ENCODE peak calls at places on chromosome 3, in nine cellular contexts. I is T47D, G is HTR-8/SVneo, E is RCC 7860, H is COLO829, S is NCI-H1105 treated with DMSO at 0.1 percent for 48 hours, C is progenitor cell of endocrine pancreas, X is right cardiac atrium, F is NCI-H1417. T is an unnamed sample.
A peak's percentile ranks its signal among the peaks of the same experiment; 100 is the strongest.

GRCh38 chr3:81666502-81667121 is 94.8 kb downstream of the GBE1 start:
- DNase-seq in I (peak; percentile 1), G (peak; percentile 14), E (peak; percentile 8), H (peak; percentile 41), S (no peak), C (no peak), X (no peak), F (no peak), T (no peak)

GRCh38 chr3:42229942-42230688 is 35.9 kb downstream of the CCK start:
- DNase-seq in I (peak; percentile 60), G (peak; percentile 65), E (peak; percentile 37), H (peak; percentile 84), S (no peak), C (no peak), X (no peak), F (peak; percentile 2), T (no peak)

GRCh38 chr3:113717818-113718217 is 21.4 kb upstream of the USF3 start:
- DNase-seq in I (no peak), G (no peak), E (no peak), H (no peak), S (no peak), C (no peak), X (no peak), F (no peak), T (no peak)

GRCh38 chr3:194941360-194941955 is 255.8 kb downstream of the FAM43A start:
- DNase-seq in I (no peak), G (no peak), E (no peak), H (no peak), S (no peak), C (no peak), X (no peak), F (no peak), T (no peak)

GRCh38 chr3:193087336-193087735 is 153.7 kb upstream of the PLAAT1 start:
- DNase-seq in I (no peak), G (no peak), E (no peak), H (no peak), S (no peak), C (no peak), X (no peak), F (no peak), T (no peak)

GRCh38 chr3:111068574-111068973 is 3.0 kb upstream of the NECTIN3 start:
- DNase-seq in I (no peak), G (no peak), E (no peak), H (no peak), S (peak; percentile 12), C (no peak), X (no peak), F (no peak), T (no peak)

GRCh38 chr3:13707456-13707855 is 158.5 kb downstream of the FBLN2 start:
- DNase-seq in I (no peak), G (no peak), E (no peak), H (no peak), S (no peak), C (peak; percentile 3), X (no peak), F (no peak), T (no peak)

GRCh38 chr3:139106013-139106932 is 61.6 kb upstream of the PRR23C start:
- DNase-seq in I (no peak), G (no peak), E (no peak), H (no peak), S (no peak), C (no peak), X (no peak), F (no peak), T (no peak)

GRCh38 chr3:72767927-72768880 is 80.0 kb downstream of the SHQ1 start:
- DNase-seq in I (no peak), G (no peak), E (no peak), H (no peak), S (no peak), C (no peak), X (no peak), F (peak; percentile 14), T (no peak)

GRCh38 chr3:113212155-113212844 is 943 bp downstream of the BOC start:
- DNase-seq in I (peak; percentile 50), G (peak; percentile 42), E (no peak), H (no peak), S (peak; percentile 27), C (no peak), X (peak; percentile 45), F (peak; percentile 69), T (no peak)

GRCh38 chr3:127006781-127007436 is 24.0 kb downstream of the PLXNA1 start:
- DNase-seq in I (no peak), G (no peak), E (no peak), H (no peak), S (peak; percentile 11), C (no peak), X (no peak), F (no peak), T (no peak)

GRCh38 chr3:167876603-167877325 is 141.2 kb downstream of the SERPINI1 start:
- DNase-seq in I (no peak), G (peak; percentile 6), E (peak; percentile 23), H (peak; percentile 63), S (no peak), C (no peak), X (no peak), F (no peak), T (no peak)